ENCODE peak calls at places on chromosomes 4 and X, in four cellular contexts. One of them, this sample, is unnamed.
A peak's percentile ranks its signal among the peaks of the same experiment; 100 is the strongest.

GRCh38 chr4:40199999-40200880 is 3.4 kb downstream of the RHOH start:
- DNase-seq in K562: peak; percentile 83
- DNase-seq in HepG2: no peak
- DNase-seq in H1: no peak
- DNase-seq in this sample: no peak

GRCh38 chrX:1041051-1041450 is 171.4 kb downstream of the CRLF2 start:
- DNase-seq in K562: no peak
- DNase-seq in HepG2: no peak
- DNase-seq in H1: no peak
- DNase-seq in this sample: no peak

GRCh38 chrX:285076-285677 is 4.0 kb downstream of the PLCXD1 start:
- DNase-seq in K562: no peak
- DNase-seq in HepG2: no peak
- DNase-seq in H1: no peak
- DNase-seq in this sample: no peak

GRCh38 chr4:63090641-63091040 is 1318.6 kb downstream of the TECRL start:
- DNase-seq in K562: no peak
- DNase-seq in HepG2: no peak
- DNase-seq in H1: no peak
- DNase-seq in this sample: no peak

GRCh38 chr4:158111241-158111640 is 61.6 kb downstream of the GASK1B start:
- DNase-seq in K562: no peak
- DNase-seq in HepG2: no peak
- DNase-seq in H1: no peak
- DNase-seq in this sample: no peak

GRCh38 chrX:16946971-16947562 is 609 bp downstream of the REPS2 start:
- DNase-seq in K562: no peak
- DNase-seq in HepG2: no peak
- DNase-seq in H1: no peak
- DNase-seq in this sample: no peak

GRCh38 chrX:72306851-72307645 is 1.3 kb upstream of the CITED1 start:
- DNase-seq in K562: peak; percentile 57
- DNase-seq in HepG2: peak; percentile 17
- DNase-seq in H1: no peak
- DNase-seq in this sample: peak; percentile 67

GRCh38 chrX:39667191-39667590 is 430.6 kb downstream of the BCOR start:
- DNase-seq in K562: no peak
- DNase-seq in HepG2: no peak
- DNase-seq in H1: no peak
- DNase-seq in this sample: no peak

GRCh38 chr4:141339966-141340365 is 119.3 kb downstream of the ZNF330 start:
- DNase-seq in K562: no peak
- DNase-seq in HepG2: no peak
- DNase-seq in H1: no peak
- DNase-seq in this sample: no peak

GRCh38 chrX:110944323-110944761 is 148.7 kb upstream of the CHRDL1 start:
- DNase-seq in K562: no peak
- DNase-seq in HepG2: no peak
- DNase-seq in H1: no peak
- DNase-seq in this sample: no peak

GRCh38 chrX:107766470-107767140 is 9.0 kb downstream of the TSC22D3 start:
- DNase-seq in K562: no peak
- DNase-seq in HepG2: no peak
- DNase-seq in H1: no peak
- DNase-seq in this sample: no peak

GRCh38 chrX:151982217-151982616 is 7.7 kb upstream of the GABRE start:
- DNase-seq in K562: peak; percentile 57
- DNase-seq in HepG2: peak; percentile 78
- DNase-seq in H1: no peak
- DNase-seq in this sample: peak; percentile 75

GRCh38 chr4:96016615-96017299 is 176.9 kb downstream of the PDHA2 start:
- DNase-seq in K562: peak; percentile 1
- DNase-seq in HepG2: no peak
- DNase-seq in H1: no peak
- DNase-seq in this sample: peak; percentile 0

GRCh38 chrX:44232100-44232499 is 111.4 kb downstream of the EFHC2 start:
- DNase-seq in K562: no peak
- DNase-seq in HepG2: no peak
- DNase-seq in H1: no peak
- DNase-seq in this sample: no peak

GRCh38 chr4:155967098-155967497 is 13.4 kb upstream of the CTSO start:
- DNase-seq in K562: no peak
- DNase-seq in HepG2: no peak
- DNase-seq in H1: no peak
- DNase-seq in this sample: no peak

GRCh38 chrX:41913476-41913875 is 9.9 kb downstream of the CASK start:
- DNase-seq in K562: no peak
- DNase-seq in HepG2: no peak
- DNase-seq in H1: no peak
- DNase-seq in this sample: no peak

GRCh38 chr4:70705856-70706461 is 15.8 kb upstream of the RUFY3 start:
- DNase-seq in K562: no peak
- DNase-seq in HepG2: no peak
- DNase-seq in H1: no peak
- DNase-seq in this sample: no peak

GRCh38 chr4:18961879-18962278 is 940.3 kb upstream of the LCORL start:
- DNase-seq in K562: no peak
- DNase-seq in HepG2: no peak
- DNase-seq in H1: no peak
- DNase-seq in this sample: no peak

GRCh38 chr4:19575959-19576358 is 675.7 kb upstream of the SLIT2 start:
- DNase-seq in K562: no peak
- DNase-seq in HepG2: no peak
- DNase-seq in H1: no peak
- DNase-seq in this sample: no peak

GRCh38 chrX:3678287-3678686 is 35.2 kb downstream of the PRKX start:
- DNase-seq in K562: no peak
- DNase-seq in HepG2: no peak
- DNase-seq in H1: no peak
- DNase-seq in this sample: no peak

GRCh38 chrX:150361777-150362351 is 1.3 kb upstream of the MAMLD1 start:
- DNase-seq in K562: no peak
- DNase-seq in HepG2: no peak
- DNase-seq in H1: no peak
- DNase-seq in this sample: peak; percentile 28

GRCh38 chr4:37769590-37769989 is 56.9 kb upstream of the PGM2 start:
- DNase-seq in K562: no peak
- DNase-seq in HepG2: no peak
- DNase-seq in H1: no peak
- DNase-seq in this sample: no peak

GRCh38 chr4:66577922-66578321 is 907.6 kb upstream of the EPHA5 start:
- DNase-seq in K562: no peak
- DNase-seq in HepG2: no peak
- DNase-seq in H1: no peak
- DNase-seq in this sample: no peak

GRCh38 chrX:48466696-48467095 is 3.4 kb downstream of the SLC38A5 start:
- DNase-seq in K562: peak; percentile 37
- DNase-seq in HepG2: no peak
- DNase-seq in H1: no peak
- DNase-seq in this sample: no peak
- TF ChIP-seq POLR2A in K562: no peak
- TF ChIP-seq POLR2A in HepG2: no peak
- TF ChIP-seq POLR2A in H1: no peak
- TF ChIP-seq POLR2A in this sample: no peak

GRCh38 chr4:55910140-55910539 is 38.6 kb upstream of the CEP135 start:
- DNase-seq in K562: no peak
- DNase-seq in HepG2: no peak
- DNase-seq in H1: no peak
- DNase-seq in this sample: no peak
- TF ChIP-seq MAFK in K562: no peak
- TF ChIP-seq MAFK in HepG2: no peak
- TF ChIP-seq MAFK in H1: no peak
- TF ChIP-seq MAFK in this sample: no peak

GRCh38 chr4:1589098-1589497 is 95.0 kb downstream of the FAM53A start:
- DNase-seq in K562: no peak
- DNase-seq in HepG2: no peak
- DNase-seq in H1: no peak
- DNase-seq in this sample: no peak
- TF ChIP-seq HDAC2 in K562: no peak
- TF ChIP-seq HDAC2 in HepG2: no peak
- TF ChIP-seq HDAC2 in H1: no peak
- TF ChIP-seq HDAC2 in this sample: no peak

GRCh38 chr4:121073672-121074386 is 1.5 kb upstream of the NDNF start:
- DNase-seq in K562: no peak
- DNase-seq in HepG2: no peak
- DNase-seq in H1: no peak
- DNase-seq in this sample: no peak
- TF ChIP-seq POLR2A in K562: no peak
- TF ChIP-seq POLR2A in HepG2: no peak
- TF ChIP-seq POLR2A in H1: no peak
- TF ChIP-seq POLR2A in this sample: no peak

GRCh38 chr4:138972956-138973819 is 42.4 kb upstream of the NOCT start:
- DNase-seq in K562: peak; percentile 8
- DNase-seq in HepG2: no peak
- DNase-seq in H1: no peak
- DNase-seq in this sample: no peak
- TF ChIP-seq MAFK in K562: no peak
- TF ChIP-seq MAFK in HepG2: no peak
- TF ChIP-seq MAFK in H1: no peak
- TF ChIP-seq MAFK in this sample: no peak

DNA sequence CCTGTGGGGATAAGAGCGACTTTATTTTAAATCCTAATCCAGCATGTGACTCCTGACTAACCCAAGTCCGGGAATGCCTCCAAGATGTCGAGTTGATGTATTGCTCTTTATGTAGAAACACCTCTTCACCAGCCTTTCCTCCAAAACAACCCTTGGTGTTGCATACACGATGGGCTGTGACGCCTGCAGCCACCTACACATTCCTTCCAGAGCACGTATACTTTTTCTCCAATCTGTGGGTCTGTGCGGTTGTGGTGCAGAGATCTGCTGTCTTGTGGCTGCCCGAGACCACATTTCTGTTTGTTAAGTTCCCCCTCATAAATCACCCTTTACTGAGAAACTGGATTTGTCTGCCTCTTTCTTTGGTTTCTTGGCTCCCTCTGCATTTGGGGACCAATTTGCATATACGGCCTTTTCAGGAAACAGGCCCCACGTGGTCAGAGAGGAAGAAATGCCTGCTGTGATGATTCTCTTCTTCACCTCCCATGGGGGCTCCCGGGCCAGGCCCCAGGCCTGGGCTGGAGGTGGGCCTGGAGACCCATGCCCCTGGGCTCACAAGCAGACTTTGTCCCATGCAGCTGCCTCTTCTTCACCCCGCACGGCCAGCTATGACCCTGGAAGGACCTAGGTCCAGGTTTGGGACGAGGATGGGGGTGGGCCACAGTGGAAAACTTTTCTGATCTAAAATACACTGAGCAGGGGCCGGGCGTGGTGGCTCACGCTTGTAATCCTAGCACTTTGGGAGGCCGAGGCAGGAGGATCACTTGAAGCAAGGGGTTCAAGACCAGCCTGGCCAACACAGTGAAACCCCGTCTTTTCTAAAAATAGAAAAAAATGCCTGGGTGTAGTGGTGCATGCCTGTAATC is 21.4 kb upstream of the AFAP1 start:
- DNase-seq in K562: no peak
- DNase-seq in HepG2: no peak
- DNase-seq in H1: no peak
- DNase-seq in this sample: peak; percentile 80
- TF ChIP-seq HDAC2 in K562: no peak
- TF ChIP-seq HDAC2 in HepG2: no peak
- TF ChIP-seq HDAC2 in H1: no peak
- TF ChIP-seq HDAC2 in this sample: no peak

GRCh38 chr4:130608121-130608520 is 1512.2 kb downstream of the C4orf33 start:
- DNase-seq in K562: no peak
- DNase-seq in HepG2: no peak
- DNase-seq in H1: no peak
- DNase-seq in this sample: no peak
- TF ChIP-seq POLR2A in K562: no peak
- TF ChIP-seq POLR2A in HepG2: no peak
- TF ChIP-seq POLR2A in H1: no peak
- TF ChIP-seq POLR2A in this sample: no peak

DNA sequence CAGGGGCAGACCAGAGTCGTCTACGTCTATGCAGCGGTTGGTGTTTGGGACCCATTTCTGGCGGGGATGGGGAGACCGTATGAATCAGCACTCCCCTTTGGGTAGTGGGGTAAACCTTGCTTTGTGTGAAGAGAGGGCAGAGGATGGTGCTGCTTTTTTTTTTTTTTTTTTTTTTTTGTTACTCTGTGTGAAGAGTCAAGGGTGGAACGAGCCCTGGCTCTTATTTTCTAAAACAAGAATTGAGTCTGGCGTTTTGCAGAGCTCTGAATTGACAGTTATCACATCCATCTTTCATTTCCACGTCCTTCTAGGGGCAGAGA is 1.2 kb downstream of the SLAIN2 start:
- DNase-seq in K562: peak; percentile 33
- DNase-seq in HepG2: no peak
- DNase-seq in H1: no peak
- DNase-seq in this sample: no peak
- TF ChIP-seq MAFK in K562: no peak
- TF ChIP-seq MAFK in HepG2: no peak
- TF ChIP-seq MAFK in H1: no peak
- TF ChIP-seq MAFK in this sample: no peak